ENCODE peak calls at places on chromosomes 4 and X, in seven cellular contexts. One of them, this sample, is unnamed.

GRCh38 chr4:153781717-153782416 is 7.0 kb downstream of the SFRP2 start:
- DNase-seq in HT1080: no peak
- DNase-seq in substantia nigra: no peak
- DNase-seq in EL: no peak
- DNase-seq in heart left ventricle: no peak
- DNase-seq in activated T-helper 1 cell treated with anti-CD3 and anti-CD28 coated beads, Interleukin-2, amount 50 U/mL, for 16 hours: no peak
- DNase-seq in hypothalamus: no peak
- DNase-seq in this sample: no peak

GRCh38 chr4:140046037-140046436 is 107.9 kb downstream of the MAML3 start:
- DNase-seq in HT1080: no peak
- DNase-seq in substantia nigra: no peak
- DNase-seq in EL: no peak
- DNase-seq in heart left ventricle: no peak
- DNase-seq in activated T-helper 1 cell treated with anti-CD3 and anti-CD28 coated beads, Interleukin-2, amount 50 U/mL, for 16 hours: no peak
- DNase-seq in hypothalamus: no peak
- DNase-seq in this sample: no peak

GRCh38 chr4:163273203-163273602 is 59.2 kb downstream of the NPY1R start:
- DNase-seq in HT1080: no peak
- DNase-seq in substantia nigra: no peak
- DNase-seq in EL: no peak
- DNase-seq in heart left ventricle: no peak
- DNase-seq in activated T-helper 1 cell treated with anti-CD3 and anti-CD28 coated beads, Interleukin-2, amount 50 U/mL, for 16 hours: no peak
- DNase-seq in hypothalamus: no peak
- DNase-seq in this sample: no peak

GRCh38 chrX:149470960-149471359 is 34.1 kb downstream of the IDS start:
- DNase-seq in HT1080: peak; percentile 73
- DNase-seq in substantia nigra: peak; percentile 86
- DNase-seq in EL: peak; percentile 63
- DNase-seq in heart left ventricle: peak; percentile 73
- DNase-seq in activated T-helper 1 cell treated with anti-CD3 and anti-CD28 coated beads, Interleukin-2, amount 50 U/mL, for 16 hours: peak; percentile 42
- DNase-seq in hypothalamus: peak; percentile 49
- DNase-seq in this sample: peak; percentile 66

GRCh38 chr4:184453402-184454160 is 20.8 kb downstream of the IRF2 start:
- DNase-seq in HT1080: peak; percentile 82
- DNase-seq in substantia nigra: no peak
- DNase-seq in EL: peak; percentile 84
- DNase-seq in heart left ventricle: no peak
- DNase-seq in activated T-helper 1 cell treated with anti-CD3 and anti-CD28 coated beads, Interleukin-2, amount 50 U/mL, for 16 hours: no peak
- DNase-seq in hypothalamus: no peak
- DNase-seq in this sample: no peak

GRCh38 chr4:48546336-48546735 is 56.3 kb downstream of the ZAR1 start:
- DNase-seq in HT1080: peak; percentile 25
- DNase-seq in substantia nigra: no peak
- DNase-seq in EL: peak; percentile 35
- DNase-seq in heart left ventricle: no peak
- DNase-seq in activated T-helper 1 cell treated with anti-CD3 and anti-CD28 coated beads, Interleukin-2, amount 50 U/mL, for 16 hours: no peak
- DNase-seq in hypothalamus: no peak
- DNase-seq in this sample: peak; percentile 3

GRCh38 chrX:49725401-49725800 is 29.6 kb upstream of the PAGE1 start:
- DNase-seq in HT1080: no peak
- DNase-seq in substantia nigra: no peak
- DNase-seq in EL: no peak
- DNase-seq in heart left ventricle: no peak
- DNase-seq in activated T-helper 1 cell treated with anti-CD3 and anti-CD28 coated beads, Interleukin-2, amount 50 U/mL, for 16 hours: no peak
- DNase-seq in hypothalamus: no peak
- DNase-seq in this sample: no peak

GRCh38 chr4:55851885-55852284 is 1.6 kb upstream of the EXOC1 start:
- DNase-seq in HT1080: no peak
- DNase-seq in substantia nigra: no peak
- DNase-seq in EL: no peak
- DNase-seq in heart left ventricle: no peak
- DNase-seq in activated T-helper 1 cell treated with anti-CD3 and anti-CD28 coated beads, Interleukin-2, amount 50 U/mL, for 16 hours: no peak
- DNase-seq in hypothalamus: no peak
- DNase-seq in this sample: no peak

GRCh38 chr4:38728651-38729141 is 54.1 kb downstream of the TLR10 start:
- DNase-seq in HT1080: no peak
- DNase-seq in substantia nigra: no peak
- DNase-seq in EL: no peak
- DNase-seq in heart left ventricle: no peak
- DNase-seq in activated T-helper 1 cell treated with anti-CD3 and anti-CD28 coated beads, Interleukin-2, amount 50 U/mL, for 16 hours: no peak
- DNase-seq in hypothalamus: no peak
- DNase-seq in this sample: no peak

GRCh38 chr4:123017636-123018390 is 95.4 kb upstream of the NUDT6 start:
- DNase-seq in HT1080: peak; percentile 30
- DNase-seq in substantia nigra: no peak
- DNase-seq in EL: peak; percentile 82
- DNase-seq in heart left ventricle: no peak
- DNase-seq in activated T-helper 1 cell treated with anti-CD3 and anti-CD28 coated beads, Interleukin-2, amount 50 U/mL, for 16 hours: no peak
- DNase-seq in hypothalamus: no peak
- DNase-seq in this sample: no peak

GRCh38 chr4:825063-825968 is 613 bp downstream of the CPLX1 start:
- DNase-seq in HT1080: no peak
- DNase-seq in substantia nigra: no peak
- DNase-seq in EL: peak; percentile 19
- DNase-seq in heart left ventricle: no peak
- DNase-seq in activated T-helper 1 cell treated with anti-CD3 and anti-CD28 coated beads, Interleukin-2, amount 50 U/mL, for 16 hours: no peak
- DNase-seq in hypothalamus: no peak
- DNase-seq in this sample: no peak

GRCh38 chr4:63492515-63492914 is 916.7 kb downstream of the TECRL start:
- DNase-seq in HT1080: no peak
- DNase-seq in substantia nigra: no peak
- DNase-seq in EL: no peak
- DNase-seq in heart left ventricle: no peak
- DNase-seq in activated T-helper 1 cell treated with anti-CD3 and anti-CD28 coated beads, Interleukin-2, amount 50 U/mL, for 16 hours: no peak
- DNase-seq in hypothalamus: no peak
- DNase-seq in this sample: no peak

GRCh38 chr4:2155246-2155645 is 86.7 kb downstream of the HAUS3 start:
- DNase-seq in HT1080: no peak
- DNase-seq in substantia nigra: no peak
- DNase-seq in EL: no peak
- DNase-seq in heart left ventricle: no peak
- DNase-seq in activated T-helper 1 cell treated with anti-CD3 and anti-CD28 coated beads, Interleukin-2, amount 50 U/mL, for 16 hours: no peak
- DNase-seq in hypothalamus: no peak
- DNase-seq in this sample: no peak

GRCh38 chr4:130210871-130211270 is 1114.9 kb downstream of the C4orf33 start:
- DNase-seq in HT1080: peak; percentile 79
- DNase-seq in substantia nigra: no peak
- DNase-seq in EL: peak; percentile 84
- DNase-seq in heart left ventricle: no peak
- DNase-seq in activated T-helper 1 cell treated with anti-CD3 and anti-CD28 coated beads, Interleukin-2, amount 50 U/mL, for 16 hours: no peak
- DNase-seq in hypothalamus: no peak
- DNase-seq in this sample: no peak

GRCh38 chrX:10619311-10620015 is 922 bp downstream of the MID1 start:
- DNase-seq in HT1080: no peak
- DNase-seq in substantia nigra: no peak
- DNase-seq in EL: peak; percentile 15
- DNase-seq in heart left ventricle: no peak
- DNase-seq in activated T-helper 1 cell treated with anti-CD3 and anti-CD28 coated beads, Interleukin-2, amount 50 U/mL, for 16 hours: no peak
- DNase-seq in hypothalamus: no peak
- DNase-seq in this sample: no peak

GRCh38 chr4:125140966-125141495 is 173.7 kb upstream of the FAT4 start:
- DNase-seq in HT1080: no peak
- DNase-seq in substantia nigra: no peak
- DNase-seq in EL: peak; percentile 26
- DNase-seq in heart left ventricle: no peak
- DNase-seq in activated T-helper 1 cell treated with anti-CD3 and anti-CD28 coated beads, Interleukin-2, amount 50 U/mL, for 16 hours: no peak
- DNase-seq in hypothalamus: no peak
- DNase-seq in this sample: no peak

GRCh38 chr4:125728568-125728967 is 413.8 kb downstream of the FAT4 start:
- DNase-seq in HT1080: peak; percentile 73
- DNase-seq in substantia nigra: no peak
- DNase-seq in EL: peak; percentile 93
- DNase-seq in heart left ventricle: no peak
- DNase-seq in activated T-helper 1 cell treated with anti-CD3 and anti-CD28 coated beads, Interleukin-2, amount 50 U/mL, for 16 hours: no peak
- DNase-seq in hypothalamus: no peak
- DNase-seq in this sample: no peak

GRCh38 chr4:15238720-15239119 is 189.1 kb upstream of the C1QTNF7 start:
- DNase-seq in HT1080: peak; percentile 47
- DNase-seq in substantia nigra: no peak
- DNase-seq in EL: peak; percentile 57
- DNase-seq in heart left ventricle: no peak
- DNase-seq in activated T-helper 1 cell treated with anti-CD3 and anti-CD28 coated beads, Interleukin-2, amount 50 U/mL, for 16 hours: no peak
- DNase-seq in hypothalamus: no peak
- DNase-seq in this sample: no peak

GRCh38 chr4:162011039-162011438 is 152.8 kb downstream of the FSTL5 start:
- DNase-seq in HT1080: no peak
- DNase-seq in substantia nigra: no peak
- DNase-seq in EL: no peak
- DNase-seq in heart left ventricle: no peak
- DNase-seq in activated T-helper 1 cell treated with anti-CD3 and anti-CD28 coated beads, Interleukin-2, amount 50 U/mL, for 16 hours: no peak
- DNase-seq in hypothalamus: no peak
- DNase-seq in this sample: no peak

GRCh38 chr4:87387237-87387636 is 3.8 kb downstream of the HSD17B11 start:
- DNase-seq in HT1080: no peak
- DNase-seq in substantia nigra: no peak
- DNase-seq in EL: no peak
- DNase-seq in heart left ventricle: no peak
- DNase-seq in activated T-helper 1 cell treated with anti-CD3 and anti-CD28 coated beads, Interleukin-2, amount 50 U/mL, for 16 hours: no peak
- DNase-seq in hypothalamus: no peak
- DNase-seq in this sample: no peak

GRCh38 chr4:79454656-79455055 is 46.6 kb upstream of the GK2 start:
- DNase-seq in HT1080: no peak
- DNase-seq in substantia nigra: no peak
- DNase-seq in EL: no peak
- DNase-seq in heart left ventricle: no peak
- DNase-seq in activated T-helper 1 cell treated with anti-CD3 and anti-CD28 coated beads, Interleukin-2, amount 50 U/mL, for 16 hours: no peak
- DNase-seq in hypothalamus: no peak
- DNase-seq in this sample: no peak

GRCh38 chrX:25810202-25810601 is 327.9 kb upstream of the MAGEB18 start:
- DNase-seq in HT1080: peak; percentile 75
- DNase-seq in substantia nigra: no peak
- DNase-seq in EL: no peak
- DNase-seq in heart left ventricle: no peak
- DNase-seq in activated T-helper 1 cell treated with anti-CD3 and anti-CD28 coated beads, Interleukin-2, amount 50 U/mL, for 16 hours: no peak
- DNase-seq in hypothalamus: no peak
- DNase-seq in this sample: no peak

GRCh38 chr4:81502561-81502960 is 30.9 kb upstream of the RASGEF1B start:
- DNase-seq in HT1080: no peak
- DNase-seq in substantia nigra: no peak
- DNase-seq in EL: no peak
- DNase-seq in heart left ventricle: no peak
- DNase-seq in activated T-helper 1 cell treated with anti-CD3 and anti-CD28 coated beads, Interleukin-2, amount 50 U/mL, for 16 hours: no peak
- DNase-seq in hypothalamus: no peak
- DNase-seq in this sample: no peak

GRCh38 chr4:123217676-123218075 is 178.9 kb upstream of the SPRY1 start:
- DNase-seq in HT1080: no peak
- DNase-seq in substantia nigra: no peak
- DNase-seq in EL: no peak
- DNase-seq in heart left ventricle: no peak
- DNase-seq in activated T-helper 1 cell treated with anti-CD3 and anti-CD28 coated beads, Interleukin-2, amount 50 U/mL, for 16 hours: no peak
- DNase-seq in hypothalamus: no peak
- DNase-seq in this sample: no peak

GRCh38 chrX:49840679-49841078 is 11.6 kb downstream of the PAGE4 start:
- DNase-seq in HT1080: peak; percentile 76
- DNase-seq in substantia nigra: peak; percentile 15
- DNase-seq in EL: peak; percentile 57
- DNase-seq in heart left ventricle: peak; percentile 35
- DNase-seq in activated T-helper 1 cell treated with anti-CD3 and anti-CD28 coated beads, Interleukin-2, amount 50 U/mL, for 16 hours: peak; percentile 11
- DNase-seq in hypothalamus: peak; percentile 8
- DNase-seq in this sample: peak; percentile 7

GRCh38 chr4:124697441-124697840 is 15.1 kb downstream of the ANKRD50 start:
- DNase-seq in HT1080: no peak
- DNase-seq in substantia nigra: no peak
- DNase-seq in EL: no peak
- DNase-seq in heart left ventricle: no peak
- DNase-seq in activated T-helper 1 cell treated with anti-CD3 and anti-CD28 coated beads, Interleukin-2, amount 50 U/mL, for 16 hours: no peak
- DNase-seq in hypothalamus: no peak
- DNase-seq in this sample: no peak

GRCh38 chrX:70969635-70970481 is 39.0 kb upstream of the SLC7A3 start:
- DNase-seq in HT1080: no peak
- DNase-seq in substantia nigra: no peak
- DNase-seq in EL: no peak
- DNase-seq in heart left ventricle: no peak
- DNase-seq in activated T-helper 1 cell treated with anti-CD3 and anti-CD28 coated beads, Interleukin-2, amount 50 U/mL, for 16 hours: no peak
- DNase-seq in hypothalamus: no peak
- DNase-seq in this sample: no peak

GRCh38 chr4:157978680-157979361 is 194.0 kb downstream of the GASK1B start:
- DNase-seq in HT1080: peak; percentile 70
- DNase-seq in substantia nigra: peak; percentile 39
- DNase-seq in EL: peak; percentile 65
- DNase-seq in heart left ventricle: peak; percentile 27
- DNase-seq in activated T-helper 1 cell treated with anti-CD3 and anti-CD28 coated beads, Interleukin-2, amount 50 U/mL, for 16 hours: no peak
- DNase-seq in hypothalamus: peak; percentile 15
- DNase-seq in this sample: peak; percentile 45

GRCh38 chr4:186942745-186943606 is 219.3 kb upstream of the FAT1 start:
- DNase-seq in HT1080: no peak
- DNase-seq in substantia nigra: no peak
- DNase-seq in EL: peak; percentile 19
- DNase-seq in heart left ventricle: peak; percentile 47
- DNase-seq in activated T-helper 1 cell treated with anti-CD3 and anti-CD28 coated beads, Interleukin-2, amount 50 U/mL, for 16 hours: no peak
- DNase-seq in hypothalamus: no peak
- DNase-seq in this sample: no peak

GRCh38 chr4:18342847-18343246 is 321.3 kb upstream of the LCORL start:
- DNase-seq in HT1080: no peak
- DNase-seq in substantia nigra: no peak
- DNase-seq in EL: no peak
- DNase-seq in heart left ventricle: no peak
- DNase-seq in activated T-helper 1 cell treated with anti-CD3 and anti-CD28 coated beads, Interleukin-2, amount 50 U/mL, for 16 hours: no peak
- DNase-seq in hypothalamus: no peak
- DNase-seq in this sample: no peak

GRCh38 chrX:10288400-10288799 is 131.6 kb downstream of the CLCN4 start:
- DNase-seq in HT1080: no peak
- DNase-seq in substantia nigra: no peak
- DNase-seq in EL: peak; percentile 12
- DNase-seq in heart left ventricle: no peak
- DNase-seq in activated T-helper 1 cell treated with anti-CD3 and anti-CD28 coated beads, Interleukin-2, amount 50 U/mL, for 16 hours: no peak
- DNase-seq in hypothalamus: no peak
- DNase-seq in this sample: no peak

GRCh38 chrX:47293106-47293505 is 60.3 kb downstream of the USP11 start:
- DNase-seq in HT1080: no peak
- DNase-seq in substantia nigra: no peak
- DNase-seq in EL: no peak
- DNase-seq in heart left ventricle: no peak
- DNase-seq in activated T-helper 1 cell treated with anti-CD3 and anti-CD28 coated beads, Interleukin-2, amount 50 U/mL, for 16 hours: no peak
- DNase-seq in hypothalamus: no peak
- DNase-seq in this sample: no peak

GRCh38 chrX:46653482-46653881 is 79.9 kb downstream of the CHST7 start:
- DNase-seq in HT1080: no peak
- DNase-seq in substantia nigra: no peak
- DNase-seq in EL: no peak
- DNase-seq in heart left ventricle: no peak
- DNase-seq in activated T-helper 1 cell treated with anti-CD3 and anti-CD28 coated beads, Interleukin-2, amount 50 U/mL, for 16 hours: no peak
- DNase-seq in hypothalamus: no peak
- DNase-seq in this sample: no peak

This sample was measured in amygdala.